ENCODE peak calls at places on chromosome 21, in six cellular contexts. One of them, this sample, is unnamed.

GRCh38 chr21:46455575-46456385 is 2.9 kb upstream of the DIP2A start:
- DNase-seq in GM12865: no peak
- DNase-seq in RWPE2: no peak
- DNase-seq in fibroblast of lung: peak
- DNase-seq in esophagus squamous epithelium: no peak
- DNase-seq in endothelial cell of umbilical vein: peak
- DNase-seq in this sample: peak

GRCh38 chr21:41598561-41599511 is 90.9 kb upstream of the TMPRSS2 start:
- DNase-seq in GM12865: no peak
- DNase-seq in RWPE2: peak
- DNase-seq in fibroblast of lung: no peak
- DNase-seq in esophagus squamous epithelium: no peak
- DNase-seq in endothelial cell of umbilical vein: no peak
- DNase-seq in this sample: peak

GRCh38 chr21:32544697-32545096 is 40.6 kb downstream of the TCP10L start:
- DNase-seq in GM12865: no peak
- DNase-seq in RWPE2: no peak
- DNase-seq in fibroblast of lung: no peak
- DNase-seq in esophagus squamous epithelium: no peak
- DNase-seq in endothelial cell of umbilical vein: peak
- DNase-seq in this sample: no peak

GRCh38 chr21:36554411-36555157 is 74.7 kb upstream of the CLDN14 start:
- DNase-seq in GM12865: no peak
- DNase-seq in RWPE2: no peak
- DNase-seq in fibroblast of lung: no peak
- DNase-seq in esophagus squamous epithelium: no peak
- DNase-seq in endothelial cell of umbilical vein: no peak
- DNase-seq in this sample: no peak

GRCh38 chr21:18289876-18290275 is 45.2 kb downstream of the CHODL start:
- DNase-seq in GM12865: no peak
- DNase-seq in RWPE2: no peak
- DNase-seq in fibroblast of lung: no peak
- DNase-seq in esophagus squamous epithelium: no peak
- DNase-seq in endothelial cell of umbilical vein: no peak
- DNase-seq in this sample: no peak

GRCh38 chr21:35238119-35238518 is 189.0 kb upstream of the RUNX1 start:
- DNase-seq in GM12865: no peak
- DNase-seq in RWPE2: no peak
- DNase-seq in fibroblast of lung: no peak
- DNase-seq in esophagus squamous epithelium: no peak
- DNase-seq in endothelial cell of umbilical vein: no peak
- DNase-seq in this sample: no peak

GRCh38 chr21:46545911-46546310 is 59.0 kb downstream of the S100B start:
- DNase-seq in GM12865: no peak
- DNase-seq in RWPE2: no peak
- DNase-seq in fibroblast of lung: no peak
- DNase-seq in esophagus squamous epithelium: no peak
- DNase-seq in endothelial cell of umbilical vein: no peak
- DNase-seq in this sample: no peak

GRCh38 chr21:36705679-36706481 is 7.0 kb downstream of the SIM2 start:
- DNase-seq in GM12865: no peak
- DNase-seq in RWPE2: no peak
- DNase-seq in fibroblast of lung: no peak
- DNase-seq in esophagus squamous epithelium: no peak
- DNase-seq in endothelial cell of umbilical vein: no peak
- DNase-seq in this sample: no peak

GRCh38 chr21:37248298-37248697 is 18.8 kb downstream of the VPS26C start:
- DNase-seq in GM12865: no peak
- DNase-seq in RWPE2: no peak
- DNase-seq in fibroblast of lung: no peak
- DNase-seq in esophagus squamous epithelium: no peak
- DNase-seq in endothelial cell of umbilical vein: no peak
- DNase-seq in this sample: no peak

GRCh38 chr21:27017251-27017650 is 50.4 kb upstream of the ADAMTS5 start:
- DNase-seq in GM12865: no peak
- DNase-seq in RWPE2: no peak
- DNase-seq in fibroblast of lung: no peak
- DNase-seq in esophagus squamous epithelium: no peak
- DNase-seq in endothelial cell of umbilical vein: no peak
- DNase-seq in this sample: no peak

GRCh38 chr21:25330266-25330665 is 277.0 kb downstream of the MRPL39 start:
- DNase-seq in GM12865: no peak
- DNase-seq in RWPE2: no peak
- DNase-seq in fibroblast of lung: peak
- DNase-seq in esophagus squamous epithelium: no peak
- DNase-seq in endothelial cell of umbilical vein: no peak
- DNase-seq in this sample: peak

GRCh38 chr21:32770514-32771133 is 931 bp downstream of the PAXBP1 start:
- DNase-seq in GM12865: peak
- DNase-seq in RWPE2: no peak
- DNase-seq in fibroblast of lung: no peak
- DNase-seq in esophagus squamous epithelium: no peak
- DNase-seq in endothelial cell of umbilical vein: peak
- DNase-seq in this sample: peak

GRCh38 chr21:36135391-36136094 is 664 bp downstream of the CBR3 start:
- DNase-seq in GM12865: peak
- DNase-seq in RWPE2: peak
- DNase-seq in fibroblast of lung: peak
- DNase-seq in esophagus squamous epithelium: no peak
- DNase-seq in endothelial cell of umbilical vein: peak
- DNase-seq in this sample: peak

GRCh38 chr21:37862536-37862935 is 53.7 kb downstream of the KCNJ6 start:
- DNase-seq in GM12865: peak
- DNase-seq in RWPE2: no peak
- DNase-seq in fibroblast of lung: peak
- DNase-seq in esophagus squamous epithelium: no peak
- DNase-seq in endothelial cell of umbilical vein: peak
- DNase-seq in this sample: no peak

DNA sequence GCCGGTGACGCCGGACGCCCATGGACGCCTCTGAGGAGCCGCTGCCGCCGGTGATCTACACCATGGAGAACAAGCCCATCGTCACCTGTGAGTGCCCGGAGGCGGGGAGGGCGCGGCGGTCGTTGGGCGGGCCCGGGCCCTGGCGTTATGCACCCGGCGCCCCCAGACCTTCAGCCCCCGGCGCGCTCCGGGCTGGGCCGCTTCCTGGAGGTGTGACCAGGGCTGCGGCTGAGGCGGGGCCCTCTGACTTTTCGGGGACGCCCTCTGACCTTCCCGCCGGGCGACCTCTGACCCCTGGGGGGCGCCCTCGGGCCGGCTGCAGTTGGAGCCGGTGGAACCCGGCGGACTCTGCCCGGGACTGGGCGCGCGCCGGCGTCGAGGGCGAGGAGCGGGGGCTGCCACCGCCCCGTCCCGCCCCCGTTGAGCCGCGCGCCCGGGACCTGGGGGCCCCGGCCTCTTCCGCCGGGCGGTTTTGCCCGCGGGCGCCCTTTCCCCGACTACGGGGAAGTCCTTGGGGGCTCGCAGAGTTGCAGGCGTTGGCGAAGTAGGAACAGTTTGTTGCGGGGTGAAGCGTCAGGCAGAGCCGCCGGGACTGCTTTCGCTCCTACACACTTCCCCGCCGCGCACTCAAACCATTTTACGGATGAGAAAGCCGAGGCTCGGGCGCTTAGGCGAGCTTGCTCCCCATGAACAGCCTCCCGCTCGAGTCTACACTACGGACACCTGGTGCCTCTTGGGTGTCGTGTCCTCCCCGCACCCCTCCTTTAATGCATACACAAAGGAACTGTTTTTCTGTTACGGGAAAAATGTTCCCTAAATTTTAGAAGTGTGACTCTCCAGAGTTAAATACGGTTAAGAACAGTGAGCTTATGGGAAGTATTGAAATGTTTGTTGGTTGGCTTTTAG is 618 bp downstream of the TRAPPC10 start:
- DNase-seq in GM12865: peak
- DNase-seq in RWPE2: no peak
- DNase-seq in fibroblast of lung: peak
- DNase-seq in esophagus squamous epithelium: no peak
- DNase-seq in endothelial cell of umbilical vein: peak
- DNase-seq in this sample: no peak
- TF ChIP-seq CTCF in GM12865: peak
- TF ChIP-seq CTCF in RWPE2: peak
- TF ChIP-seq CTCF in fibroblast of lung: no peak
- TF ChIP-seq CTCF in esophagus squamous epithelium: peak
- TF ChIP-seq CTCF in endothelial cell of umbilical vein: no peak
- TF ChIP-seq CTCF in this sample: no peak

GRCh38 chr21:29155933-29156260 is 25.5 kb downstream of the MAP3K7CL start:
- DNase-seq in GM12865: no peak
- DNase-seq in RWPE2: no peak
- DNase-seq in fibroblast of lung: no peak
- DNase-seq in esophagus squamous epithelium: no peak
- DNase-seq in endothelial cell of umbilical vein: no peak
- DNase-seq in this sample: no peak
- TF ChIP-seq CTCF in GM12865: no peak
- TF ChIP-seq CTCF in RWPE2: no peak
- TF ChIP-seq CTCF in fibroblast of lung: no peak
- TF ChIP-seq CTCF in esophagus squamous epithelium: no peak
- TF ChIP-seq CTCF in endothelial cell of umbilical vein: no peak
- TF ChIP-seq CTCF in this sample: no peak

GRCh38 chr21:39085843-39086415 is 97.3 kb downstream of the PSMG1 start:
- DNase-seq in GM12865: no peak
- DNase-seq in RWPE2: no peak
- DNase-seq in fibroblast of lung: no peak
- DNase-seq in esophagus squamous epithelium: no peak
- DNase-seq in endothelial cell of umbilical vein: no peak
- DNase-seq in this sample: no peak

GRCh38 chr21:39087238-39087975 is 95.8 kb downstream of the PSMG1 start:
- DNase-seq in GM12865: no peak
- DNase-seq in RWPE2: no peak
- DNase-seq in fibroblast of lung: no peak
- DNase-seq in esophagus squamous epithelium: no peak
- DNase-seq in endothelial cell of umbilical vein: no peak
- DNase-seq in this sample: no peak

GRCh38 chr21:39084979-39085729 is 98.1 kb downstream of the PSMG1 start:
- DNase-seq in GM12865: no peak
- DNase-seq in RWPE2: no peak
- DNase-seq in fibroblast of lung: no peak
- DNase-seq in esophagus squamous epithelium: no peak
- DNase-seq in endothelial cell of umbilical vein: no peak
- DNase-seq in this sample: no peak

GRCh38 chr21:39087976-39088370 is 95.3 kb downstream of the PSMG1 start:
- DNase-seq in GM12865: no peak
- DNase-seq in RWPE2: no peak
- DNase-seq in fibroblast of lung: no peak
- DNase-seq in esophagus squamous epithelium: no peak
- DNase-seq in endothelial cell of umbilical vein: no peak
- DNase-seq in this sample: no peak

GRCh38 chr21:39086547-39086946 is 96.7 kb downstream of the PSMG1 start:
- DNase-seq in GM12865: no peak
- DNase-seq in RWPE2: no peak
- DNase-seq in fibroblast of lung: no peak
- DNase-seq in esophagus squamous epithelium: no peak
- DNase-seq in endothelial cell of umbilical vein: no peak
- DNase-seq in this sample: no peak
- TF ChIP-seq CTCF in GM12865: peak
- TF ChIP-seq CTCF in RWPE2: peak
- TF ChIP-seq CTCF in fibroblast of lung: no peak
- TF ChIP-seq CTCF in esophagus squamous epithelium: no peak
- TF ChIP-seq CTCF in endothelial cell of umbilical vein: no peak
- TF ChIP-seq CTCF in this sample: peak

GRCh38 chr21:45386728-45387371 is 18.1 kb upstream of the COL18A1 start:
- DNase-seq in GM12865: peak
- DNase-seq in RWPE2: peak
- DNase-seq in fibroblast of lung: peak
- DNase-seq in esophagus squamous epithelium: no peak
- DNase-seq in endothelial cell of umbilical vein: peak
- DNase-seq in this sample: peak
- TF ChIP-seq CTCF in GM12865: no peak
- TF ChIP-seq CTCF in RWPE2: peak
- TF ChIP-seq CTCF in fibroblast of lung: peak
- TF ChIP-seq CTCF in esophagus squamous epithelium: no peak
- TF ChIP-seq CTCF in endothelial cell of umbilical vein: no peak
- TF ChIP-seq CTCF in this sample: peak

This sample was measured in fibroblast of mammary gland.